ENCODE peak calls at places on chromosome X, in six cellular contexts. Y, T, W, Q, Z and V are unnamed samples. For H3K9me3, the result is how much of the 10 kb centered on the place peaks cover.

GRCh38 chrX:21657318-21658151 is 595 bp downstream of the KLHL34 start:
- DNase-seq in Y (no peak), T (peak), W (no peak), Q (no peak), Z (no peak), V (no peak)

GRCh38 chrX:71525316-71525715 is 7.6 kb upstream of the OGT start:
- DNase-seq in Y (no peak), T (no peak), W (no peak), Q (no peak), Z (no peak), V (no peak)

GRCh38 chrX:21975827-21976226 is 35.3 kb downstream of the SMS start:
- DNase-seq in Y (no peak), T (no peak), W (no peak), Q (peak), Z (no peak), V (no peak)

GRCh38 chrX:149903889-149904748 is 23.1 kb downstream of the MAGEA8 start:
- DNase-seq in Y (no peak), T (no peak), W (no peak), Q (no peak), Z (no peak), V (no peak)

GRCh38 chrX:32744906-32745305 is 466.4 kb downstream of the DMD start:
- DNase-seq in Y (no peak), T (no peak), W (no peak), Q (no peak), Z (no peak), V (no peak)

GRCh38 chrX:96929036-96929435 is 45.3 kb downstream of the RPA4 start:
- DNase-seq in Y (no peak), T (no peak), W (no peak), Q (peak), Z (no peak), V (no peak)

GRCh38 chrX:9611436-9612145 is 146.7 kb downstream of the TBL1X start:
- DNase-seq in Y (no peak), T (no peak), W (no peak), Q (no peak), Z (no peak), V (no peak)

GRCh38 chrX:155857561-155857960 is 23.6 kb upstream of the VAMP7 start:
- DNase-seq in Y (no peak), T (no peak), W (no peak), Q (no peak), Z (no peak), V (no peak)

GRCh38 chrX:1392376-1393130 is 640 bp upstream of the SLC25A6 start:
- DNase-seq in Y (peak), T (peak), W (no peak), Q (peak), Z (peak), V (no peak)

DNA sequence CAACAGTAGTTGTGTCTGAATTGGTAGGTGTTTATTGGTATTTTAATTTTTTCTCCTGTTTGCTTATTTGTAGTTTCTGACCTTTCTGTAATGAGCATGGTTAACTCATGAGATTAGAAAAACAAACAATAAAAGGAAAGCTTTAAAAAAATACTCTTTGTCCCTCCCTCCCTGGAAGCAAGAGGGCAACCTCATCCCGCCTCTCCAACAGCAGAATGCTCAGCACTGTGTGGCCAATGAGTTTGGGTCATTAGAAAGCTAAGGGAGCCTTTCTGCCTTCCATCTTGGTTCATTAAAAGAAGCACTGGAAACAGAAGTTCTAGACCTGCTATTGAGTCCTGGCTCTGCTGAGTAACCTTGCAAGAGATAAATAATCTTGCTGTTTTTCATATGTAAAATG is 33.9 kb downstream of the TRPC5 start:
- DNase-seq in Y (no peak), T (no peak), W (no peak), Q (no peak), Z (no peak), V (no peak)
- TF ChIP-seq CTCF in Y (no peak), T (no peak), W (no peak), Q (no peak), Z (no peak), V (no peak)

DNA sequence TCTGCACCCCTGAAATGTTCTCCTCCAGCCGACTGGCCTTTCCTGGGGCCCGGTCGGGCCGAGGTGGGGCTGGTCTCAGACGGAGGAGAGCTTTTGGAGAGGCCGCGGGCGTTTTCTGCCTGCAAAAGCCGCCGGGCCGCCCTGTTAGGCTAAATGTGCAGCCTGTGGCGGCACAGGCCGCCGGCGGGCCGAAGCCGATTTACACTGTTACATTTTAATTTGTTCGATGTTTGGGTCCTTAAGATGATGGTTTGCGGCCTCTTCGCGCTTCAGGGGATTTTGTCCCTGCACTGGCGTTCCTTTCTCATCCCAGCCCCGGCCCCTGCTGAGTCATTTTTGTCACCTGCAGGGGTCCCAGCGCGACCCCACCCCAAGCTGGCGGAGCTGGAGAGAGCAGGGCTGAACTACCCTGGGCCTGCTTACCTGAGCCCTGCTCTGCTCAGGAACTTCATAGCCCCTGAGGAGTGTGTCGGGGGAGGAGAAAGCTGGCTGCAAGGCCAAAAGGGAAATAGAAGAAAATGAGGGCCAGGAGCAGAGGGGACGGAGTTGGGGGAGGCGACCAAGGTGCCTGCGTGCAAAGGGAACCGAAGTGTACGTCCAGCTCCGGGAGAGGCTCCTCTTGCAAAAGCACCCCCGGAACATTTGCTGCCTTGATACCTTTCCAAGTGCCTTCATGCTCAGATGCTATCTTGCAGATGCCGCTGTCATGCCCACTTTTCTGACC is 861 bp upstream of the RBBP7 start:
- DNase-seq in Y (peak), T (peak), W (no peak), Q (no peak), Z (no peak), V (no peak)
- H3K9me3 ChIP-seq in Y (under half), T (under half), W (under half), Q (under half), Z (under half), V (under half)

GRCh38 chrX:5054852-5055251 is 1173.8 kb downstream of the NLGN4X start:
- DNase-seq in Y (no peak), T (no peak), W (no peak), Q (no peak), Z (no peak), V (no peak)
- TF ChIP-seq CTCF in Y (no peak), T (no peak), W (no peak), Q (no peak), Z (no peak), V (no peak)

GRCh38 chrX:131729295-131729694 is 185.4 kb downstream of the OR13H1 start:
- DNase-seq in Y (peak), T (no peak), W (peak), Q (peak), Z (peak), V (peak)

GRCh38 chrX:131727778-131728177 is 183.9 kb downstream of the OR13H1 start:
- DNase-seq in Y (no peak), T (no peak), W (no peak), Q (no peak), Z (no peak), V (no peak)

GRCh38 chrX:131724292-131724691 is 180.4 kb downstream of the OR13H1 start:
- DNase-seq in Y (no peak), T (no peak), W (no peak), Q (no peak), Z (no peak), V (no peak)

GRCh38 chrX:131725001-131725654 is 181.3 kb downstream of the OR13H1 start:
- DNase-seq in Y (no peak), T (no peak), W (no peak), Q (no peak), Z (no peak), V (no peak)

GRCh38 chrX:131728295-131729145 is 184.6 kb downstream of the OR13H1 start:
- DNase-seq in Y (peak), T (no peak), W (peak), Q (peak), Z (peak), V (no peak)
- H3K9me3 ChIP-seq in Y (under half), T (under half), W (under half), Q (under half), Z (under half), V (under half)

GRCh38 chrX:132491191-132491590 is 2.4 kb upstream of the MBNL3 start:
- DNase-seq in Y (peak), T (no peak), W (no peak), Q (peak), Z (peak), V (peak)
- TF ChIP-seq CTCF in Y (peak), T (no peak), W (no peak), Q (peak), Z (peak), V (peak)

GRCh38 chrX:153731117-153731844 is 6.6 kb downstream of the ABCD1 start:
- DNase-seq in Y (no peak), T (no peak), W (no peak), Q (no peak), Z (no peak), V (no peak)
- H3K9me3 ChIP-seq in Y (under half), T (under half), W (under half), Q (under half), Z (under half), V (under half)

GRCh38 chrX:119272882-119273806 is 37.1 kb downstream of the PGRMC1 start:
- DNase-seq in Y (peak), T (peak), W (no peak), Q (no peak), Z (peak), V (peak)
- TF ChIP-seq CTCF in Y (no peak), T (no peak), W (no peak), Q (no peak), Z (peak), V (no peak)